ENCODE peak calls at places on chromosomes 7 and 10, in ten cellular contexts. I is activated B cell treated with CpG ODN at 0.5 μM for 24 hours; C is astrocyte of the spinal cord; O is LHCN-M2; L is HT-29; B is choroid plexus epithelial cell; J is aorta; D is activated effector memory CD4-positive, alpha-beta T cell treated with anti-CD3 and anti-CD28 coated beads, Interleukin-2, amount 50 U/mL, for 16 hours; M is stimulated activated CD4-positive, alpha-beta T cell treated with anti-CD3 and anti-CD28 coated beads, Interleukin-15, amount 100 ng/mL, for 24 hours; T is GM12891. W is an unnamed sample.

GRCh38 chr10:111034598-111035310 is 42.1 kb upstream of the ADRA2A start:
- DNase-seq in I (no peak), C (peak; percentile 20), O (peak; percentile 48), L (no peak), B (peak; percentile 39), J (no peak), D (no peak), M (no peak), T (no peak), W (no peak)

GRCh38 chr7:158595068-158595467 is 7.4 kb upstream of the PTPRN2 start:
- DNase-seq in I (no peak), C (no peak), O (no peak), L (no peak), B (peak; percentile 18), J (no peak), D (no peak), M (no peak), T (no peak), W (no peak)

GRCh38 chr7:44307301-44307900 is 18.0 kb downstream of the CAMK2B start:
- DNase-seq in I (peak; percentile 2), C (no peak), O (peak; percentile 74), L (peak; percentile 50), B (peak; percentile 46), J (no peak), D (peak; percentile 59), M (peak; percentile 30), T (no peak), W (peak; percentile 72)

GRCh38 chr7:136033413-136034031 is 56.4 kb upstream of the MTPN start:
- DNase-seq in I (no peak), C (no peak), O (peak; percentile 39), L (no peak), B (peak; percentile 6), J (no peak), D (no peak), M (no peak), T (no peak), W (no peak)

GRCh38 chr7:129801882-129802281 is 150.9 kb downstream of the UBE2H start:
- DNase-seq in I (no peak), C (no peak), O (no peak), L (peak; percentile 31), B (no peak), J (peak; percentile 45), D (no peak), M (no peak), T (no peak), W (no peak)

GRCh38 chr7:18086165-18087030 is 58.8 kb upstream of the PRPS1L1 start:
- DNase-seq in I (peak; percentile 20), C (no peak), O (no peak), L (no peak), B (peak; percentile 1), J (peak; percentile 89), D (no peak), M (peak; percentile 20), T (peak; percentile 19), W (peak; percentile 39)

GRCh38 chr7:42186181-42186580 is 50.8 kb downstream of the GLI3 start:
- DNase-seq in I (no peak), C (no peak), O (no peak), L (peak; percentile 24), B (no peak), J (no peak), D (no peak), M (no peak), T (no peak), W (no peak)

GRCh38 chr7:138075350-138075749 is 909 bp upstream of the AKR1D1 start:
- DNase-seq in I (no peak), C (no peak), O (no peak), L (no peak), B (no peak), J (no peak), D (no peak), M (no peak), T (no peak), W (no peak)

GRCh38 chr7:109844362-109844761 is 1246.6 kb upstream of the LRRN3 start:
- DNase-seq in I (no peak), C (peak; percentile 26), O (no peak), L (peak; percentile 58), B (peak; percentile 41), J (no peak), D (no peak), M (peak; percentile 3), T (no peak), W (no peak)

GRCh38 chr10:61135276-61135721 is 191.3 kb upstream of the RHOBTB1 start:
- DNase-seq in I (peak; percentile 19), C (no peak), O (no peak), L (no peak), B (no peak), J (no peak), D (no peak), M (no peak), T (no peak), W (no peak)

GRCh38 chr7:27883726-27884125 is 143.8 kb downstream of the TAX1BP1 start:
- DNase-seq in I (no peak), C (peak; percentile 39), O (no peak), L (no peak), B (peak; percentile 61), J (no peak), D (no peak), M (no peak), T (no peak), W (no peak)

GRCh38 chr7:66380285-66380888 is 175.3 kb downstream of the TPST1 start:
- DNase-seq in I (no peak), C (no peak), O (peak; percentile 60), L (no peak), B (no peak), J (no peak), D (no peak), M (no peak), T (no peak), W (no peak)

GRCh38 chr10:117175215-117175900 is 21.9 kb upstream of the KCNK18 start:
- DNase-seq in I (peak; percentile 25), C (no peak), O (no peak), L (no peak), B (no peak), J (no peak), D (peak; percentile 73), M (no peak), T (no peak), W (peak; percentile 50)

GRCh38 chr10:75283150-75284096 is 47.7 kb upstream of the COMTD1 start:
- DNase-seq in I (no peak), C (peak; percentile 43), O (peak; percentile 53), L (no peak), B (peak; percentile 43), J (no peak), D (no peak), M (no peak), T (no peak), W (no peak)

GRCh38 chr7:51015581-51015980 is 232.9 kb upstream of the GRB10 start:
- DNase-seq in I (no peak), C (no peak), O (no peak), L (no peak), B (no peak), J (no peak), D (no peak), M (no peak), T (no peak), W (peak; percentile 8)

GRCh38 chr7:12685550-12685949 is 1.9 kb upstream of the ARL4A start:
- DNase-seq in I (no peak), C (peak; percentile 57), O (peak; percentile 58), L (peak; percentile 79), B (peak; percentile 69), J (no peak), D (peak; percentile 68), M (peak; percentile 7), T (no peak), W (no peak)

GRCh38 chr10:35356725-35357092 is 20.4 kb downstream of the CCNY start:
- DNase-seq in I (no peak), C (no peak), O (no peak), L (no peak), B (no peak), J (no peak), D (no peak), M (peak; percentile 43), T (no peak), W (no peak)

GRCh38 chr10:66835400-66835799 is 90.4 kb upstream of the LRRTM3 start:
- DNase-seq in I (no peak), C (no peak), O (no peak), L (no peak), B (no peak), J (no peak), D (no peak), M (no peak), T (no peak), W (no peak)

GRCh38 chr7:66377045-66377444 is 171.9 kb downstream of the TPST1 start:
- DNase-seq in I (no peak), C (no peak), O (no peak), L (no peak), B (no peak), J (no peak), D (no peak), M (no peak), T (no peak), W (no peak)

GRCh38 chr7:121608785-121609184 is 212.7 kb upstream of the FAM3C start:
- DNase-seq in I (no peak), C (no peak), O (no peak), L (no peak), B (no peak), J (no peak), D (no peak), M (no peak), T (no peak), W (no peak)

GRCh38 chr7:5424689-5425506 is 1.3 kb upstream of the TNRC18 start:
- DNase-seq in I (peak; percentile 31), C (peak; percentile 61), O (peak; percentile 61), L (peak; percentile 59), B (peak; percentile 52), J (peak; percentile 85), D (no peak), M (no peak), T (no peak), W (peak; percentile 37)

GRCh38 chr7:33716581-33717477 is 188.5 kb upstream of the BMPER start:
- DNase-seq in I (no peak), C (peak; percentile 65), O (peak; percentile 73), L (peak; percentile 61), B (peak; percentile 85), J (no peak), D (no peak), M (no peak), T (no peak), W (no peak)

GRCh38 chr10:73768881-73769280 is 13.0 kb upstream of the CHCHD1 start:
- DNase-seq in I (peak; percentile 39), C (no peak), O (no peak), L (no peak), B (no peak), J (no peak), D (peak; percentile 87), M (peak; percentile 65), T (no peak), W (peak; percentile 47)